ENCODE peak calls at places on chromosomes 3 and 15, in ten cellular contexts. One of them, this sample, is unnamed.

GRCh38 chr3:11600501-11601282 is 43.0 kb downstream of the VGLL4 start:
- DNase-seq in A172: peak
- DNase-seq in astrocyte of the spinal cord: peak
- DNase-seq in head of caudate nucleus: no peak
- DNase-seq in HEK293T: no peak
- DNase-seq in dermis microvascular lymphatic vessel endothelial cell: peak
- DNase-seq in NCI-H748 treated with DMSO at 0.1 percent for 48 hours: no peak
- DNase-seq in stimulated activated CD8-positive, alpha-beta memory T cell treated with anti-CD3 and anti-CD28 coated beads, Interleukin-15, amount 100 ng/mL, for 4 hours: no peak
- DNase-seq in activated gamma-delta T cell treated with Interleukin-2 at 50 U/mL for 16 hours: no peak
- DNase-seq in activated T-cell treated with anti-CD3 and anti-CD28 coated beads for 1 hour: no peak
- DNase-seq in this sample: peak

GRCh38 chr3:165820685-165821123 is 16.5 kb downstream of the BCHE start:
- DNase-seq in A172: no peak
- DNase-seq in astrocyte of the spinal cord: no peak
- DNase-seq in head of caudate nucleus: no peak
- DNase-seq in HEK293T: no peak
- DNase-seq in dermis microvascular lymphatic vessel endothelial cell: no peak
- DNase-seq in NCI-H748 treated with DMSO at 0.1 percent for 48 hours: no peak
- DNase-seq in stimulated activated CD8-positive, alpha-beta memory T cell treated with anti-CD3 and anti-CD28 coated beads, Interleukin-15, amount 100 ng/mL, for 4 hours: no peak
- DNase-seq in activated gamma-delta T cell treated with Interleukin-2 at 50 U/mL for 16 hours: no peak
- DNase-seq in activated T-cell treated with anti-CD3 and anti-CD28 coated beads for 1 hour: no peak
- DNase-seq in this sample: no peak

GRCh38 chr15:58453931-58454793 is 22.4 kb downstream of the LIPC start:
- DNase-seq in A172: no peak
- DNase-seq in astrocyte of the spinal cord: no peak
- DNase-seq in head of caudate nucleus: no peak
- DNase-seq in HEK293T: no peak
- DNase-seq in dermis microvascular lymphatic vessel endothelial cell: no peak
- DNase-seq in NCI-H748 treated with DMSO at 0.1 percent for 48 hours: no peak
- DNase-seq in stimulated activated CD8-positive, alpha-beta memory T cell treated with anti-CD3 and anti-CD28 coated beads, Interleukin-15, amount 100 ng/mL, for 4 hours: no peak
- DNase-seq in activated gamma-delta T cell treated with Interleukin-2 at 50 U/mL for 16 hours: no peak
- DNase-seq in activated T-cell treated with anti-CD3 and anti-CD28 coated beads for 1 hour: no peak
- DNase-seq in this sample: no peak

GRCh38 chr15:101100118-101100517 is 151.7 kb downstream of the CHSY1 start:
- DNase-seq in A172: no peak
- DNase-seq in astrocyte of the spinal cord: no peak
- DNase-seq in head of caudate nucleus: no peak
- DNase-seq in HEK293T: no peak
- DNase-seq in dermis microvascular lymphatic vessel endothelial cell: no peak
- DNase-seq in NCI-H748 treated with DMSO at 0.1 percent for 48 hours: no peak
- DNase-seq in stimulated activated CD8-positive, alpha-beta memory T cell treated with anti-CD3 and anti-CD28 coated beads, Interleukin-15, amount 100 ng/mL, for 4 hours: no peak
- DNase-seq in activated gamma-delta T cell treated with Interleukin-2 at 50 U/mL for 16 hours: no peak
- DNase-seq in activated T-cell treated with anti-CD3 and anti-CD28 coated beads for 1 hour: no peak
- DNase-seq in this sample: no peak

GRCh38 chr3:167772992-167773391 is 37.5 kb downstream of the SERPINI1 start:
- DNase-seq in A172: no peak
- DNase-seq in astrocyte of the spinal cord: no peak
- DNase-seq in head of caudate nucleus: no peak
- DNase-seq in HEK293T: no peak
- DNase-seq in dermis microvascular lymphatic vessel endothelial cell: no peak
- DNase-seq in NCI-H748 treated with DMSO at 0.1 percent for 48 hours: no peak
- DNase-seq in stimulated activated CD8-positive, alpha-beta memory T cell treated with anti-CD3 and anti-CD28 coated beads, Interleukin-15, amount 100 ng/mL, for 4 hours: no peak
- DNase-seq in activated gamma-delta T cell treated with Interleukin-2 at 50 U/mL for 16 hours: no peak
- DNase-seq in activated T-cell treated with anti-CD3 and anti-CD28 coated beads for 1 hour: no peak
- DNase-seq in this sample: no peak

GRCh38 chr3:56624725-56625124 is 58.3 kb downstream of the TASOR start:
- DNase-seq in A172: no peak
- DNase-seq in astrocyte of the spinal cord: peak
- DNase-seq in head of caudate nucleus: no peak
- DNase-seq in HEK293T: no peak
- DNase-seq in dermis microvascular lymphatic vessel endothelial cell: no peak
- DNase-seq in NCI-H748 treated with DMSO at 0.1 percent for 48 hours: no peak
- DNase-seq in stimulated activated CD8-positive, alpha-beta memory T cell treated with anti-CD3 and anti-CD28 coated beads, Interleukin-15, amount 100 ng/mL, for 4 hours: no peak
- DNase-seq in activated gamma-delta T cell treated with Interleukin-2 at 50 U/mL for 16 hours: no peak
- DNase-seq in activated T-cell treated with anti-CD3 and anti-CD28 coated beads for 1 hour: no peak
- DNase-seq in this sample: no peak

GRCh38 chr3:116342499-116342898 is 102.8 kb downstream of the LSAMP start:
- DNase-seq in A172: no peak
- DNase-seq in astrocyte of the spinal cord: no peak
- DNase-seq in head of caudate nucleus: no peak
- DNase-seq in HEK293T: no peak
- DNase-seq in dermis microvascular lymphatic vessel endothelial cell: no peak
- DNase-seq in NCI-H748 treated with DMSO at 0.1 percent for 48 hours: no peak
- DNase-seq in stimulated activated CD8-positive, alpha-beta memory T cell treated with anti-CD3 and anti-CD28 coated beads, Interleukin-15, amount 100 ng/mL, for 4 hours: no peak
- DNase-seq in activated gamma-delta T cell treated with Interleukin-2 at 50 U/mL for 16 hours: no peak
- DNase-seq in activated T-cell treated with anti-CD3 and anti-CD28 coated beads for 1 hour: no peak
- DNase-seq in this sample: no peak

GRCh38 chr15:74406992-74407705 is 26.6 kb downstream of the SEMA7A start:
- DNase-seq in A172: peak
- DNase-seq in astrocyte of the spinal cord: peak
- DNase-seq in head of caudate nucleus: no peak
- DNase-seq in HEK293T: peak
- DNase-seq in dermis microvascular lymphatic vessel endothelial cell: no peak
- DNase-seq in NCI-H748 treated with DMSO at 0.1 percent for 48 hours: no peak
- DNase-seq in stimulated activated CD8-positive, alpha-beta memory T cell treated with anti-CD3 and anti-CD28 coated beads, Interleukin-15, amount 100 ng/mL, for 4 hours: no peak
- DNase-seq in activated gamma-delta T cell treated with Interleukin-2 at 50 U/mL for 16 hours: no peak
- DNase-seq in activated T-cell treated with anti-CD3 and anti-CD28 coated beads for 1 hour: no peak
- DNase-seq in this sample: no peak

GRCh38 chr3:133663569-133664313 is 2.0 kb upstream of the TOPBP1 start:
- DNase-seq in A172: peak
- DNase-seq in astrocyte of the spinal cord: peak
- DNase-seq in head of caudate nucleus: no peak
- DNase-seq in HEK293T: peak
- DNase-seq in dermis microvascular lymphatic vessel endothelial cell: peak
- DNase-seq in NCI-H748 treated with DMSO at 0.1 percent for 48 hours: peak
- DNase-seq in stimulated activated CD8-positive, alpha-beta memory T cell treated with anti-CD3 and anti-CD28 coated beads, Interleukin-15, amount 100 ng/mL, for 4 hours: no peak
- DNase-seq in activated gamma-delta T cell treated with Interleukin-2 at 50 U/mL for 16 hours: peak
- DNase-seq in activated T-cell treated with anti-CD3 and anti-CD28 coated beads for 1 hour: no peak
- DNase-seq in this sample: peak